ENCODE peak calls at places on chromosomes 5 and 9, in seven cellular contexts. D, T, Z, P, V, H and Y are unnamed samples. For H3K4me1, the result is how much of the 10 kb centered on the place peaks cover.

GRCh38 chr9:94139672-94140417 is 55.6 kb downstream of the PTPDC1 start:
- DNase-seq in D (peak), Z (no peak), T (peak), H (peak), V (peak), P (peak), Y (peak)

GRCh38 chr9:108549184-108549583 is 306.6 kb downstream of the ACTL7B start:
- DNase-seq in T (no peak), V (peak), P (no peak), Z (peak), H (no peak), D (no peak), Y (no peak)

GRCh38 chr5:76104027-76104426 is 20.8 kb downstream of the SV2C start:
- DNase-seq in D (no peak), P (peak), Z (peak), H (no peak), V (peak), T (peak), Y (no peak)

GRCh38 chr9:136864996-136865767 is 926 bp downstream of the EDF1 start:
- DNase-seq in Z (peak), H (no peak), T (no peak), D (no peak), P (peak), V (peak), Y (peak)

GRCh38 chr5:2901511-2901910 is 150.0 kb upstream of the IRX2 start:
- DNase-seq in H (no peak), Z (no peak), V (no peak), P (no peak), T (no peak), D (no peak), Y (no peak)

GRCh38 chr5:123785160-123786001 is 273.4 kb downstream of the CSNK1G3 start:
- DNase-seq in P (peak), H (no peak), Z (no peak), T (peak), V (peak), D (no peak), Y (no peak)

GRCh38 chr5:43773032-43773830 is 170.3 kb downstream of the NNT start:
- DNase-seq in D (no peak), Z (no peak), T (peak), H (no peak), P (no peak), V (no peak), Y (no peak)

GRCh38 chr5:174816858-174817257 is 92.5 kb downstream of the MSX2 start:
- DNase-seq in V (no peak), P (no peak), Z (no peak), D (no peak), H (no peak), T (no peak), Y (no peak)

GRCh38 chr9:79687131-79687447 is 115.3 kb downstream of the TLE4 start:
- DNase-seq in V (no peak), H (no peak), T (no peak), Z (peak), P (no peak), D (no peak), Y (no peak)

GRCh38 chr5:158922816-158923215 is 176.9 kb downstream of the EBF1 start:
- DNase-seq in Z (no peak), V (no peak), D (no peak), P (no peak), H (no peak), T (no peak), Y (no peak)

GRCh38 chr5:146947181-146947941 is 68.8 kb upstream of the PPP2R2B start:
- DNase-seq in P (no peak), V (no peak), D (no peak), T (peak), H (no peak), Z (peak), Y (no peak)

GRCh38 chr5:164301708-164302107 is 796.3 kb downstream of the MAT2B start:
- DNase-seq in P (no peak), D (no peak), V (no peak), T (no peak), Z (no peak), H (no peak), Y (no peak)
- H3K4me3 ChIP-seq in P (no peak), D (no peak), V (no peak), T (no peak), Z (no peak), H (no peak), Y (no peak)

GRCh38 chr9:134061688-134062371 is 6.0 kb downstream of the BRD3 start:
- DNase-seq in P (no peak), H (peak), T (no peak), D (peak), Z (no peak), V (peak), Y (no peak)

GRCh38 chr9:134061019-134061687 is 6.7 kb downstream of the BRD3 start:
- DNase-seq in Z (no peak), D (peak), V (no peak), T (no peak), P (no peak), H (no peak), Y (no peak)

GRCh38 chr9:134059188-134059641 is 8.6 kb downstream of the BRD3 start:
- DNase-seq in Z (no peak), H (peak), P (peak), V (no peak), D (peak), T (no peak), Y (peak)

GRCh38 chr9:134059661-134060395 is 8.0 kb downstream of the BRD3 start:
- DNase-seq in D (peak), Z (no peak), H (peak), T (no peak), V (no peak), P (peak), Y (peak)

GRCh38 chr9:134060546-134060945 is 7.3 kb downstream of the BRD3 start:
- DNase-seq in T (no peak), Z (no peak), H (no peak), D (peak), P (no peak), V (no peak), Y (peak)
- H3K4me1 ChIP-seq in T (under half), Z (under half), H (under half), D (under half), P (half or more), V (half or more), Y (half or more)

DNA sequence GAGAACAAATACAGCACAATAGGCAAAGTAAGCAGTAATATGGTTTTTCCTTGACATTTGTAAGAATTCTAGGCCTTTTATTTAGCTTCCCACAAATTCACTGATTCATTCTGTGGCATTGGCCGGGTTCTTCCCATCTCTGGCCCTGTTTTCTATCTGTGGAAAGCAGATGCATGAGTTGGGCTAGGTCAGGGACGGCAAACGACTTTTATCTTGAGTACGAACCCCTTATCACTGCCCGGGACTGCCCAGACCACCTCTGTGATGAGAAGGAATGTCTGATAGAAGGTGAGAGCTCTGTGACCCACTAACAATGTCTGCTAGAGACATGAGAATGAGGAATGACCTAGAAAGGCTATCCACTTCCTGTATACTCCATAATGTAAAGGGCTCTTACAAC is 35.4 kb upstream of the ADAM19 start:
- DNase-seq in D (no peak), V (no peak), T (no peak), Z (no peak), H (no peak), P (no peak), Y (no peak)
- H3K27ac ChIP-seq in D (no peak), V (no peak), T (peak), Z (no peak), H (no peak), P (no peak), Y (no peak)

DNA sequence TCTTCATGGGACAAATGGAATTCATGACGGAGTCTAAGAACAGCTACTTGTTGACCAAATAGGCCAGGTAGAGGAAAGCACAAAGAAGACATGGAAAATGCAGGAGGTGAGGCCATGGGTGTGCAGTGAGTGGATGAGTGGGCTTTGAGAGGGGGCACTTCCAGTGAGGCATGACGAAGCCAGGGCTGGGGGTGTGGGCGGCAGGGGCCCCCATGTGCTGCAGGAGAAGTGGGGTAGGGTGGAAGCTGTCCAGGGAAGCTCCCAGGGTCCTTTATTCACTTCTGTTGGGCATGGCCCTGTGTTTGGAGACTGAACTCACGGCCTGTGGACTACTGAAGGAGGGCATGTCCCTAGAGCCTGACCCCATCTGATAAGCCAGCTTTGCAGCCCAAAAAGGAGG is 127.6 kb upstream of the SLC25A48 start:
- DNase-seq in D (no peak), V (no peak), P (no peak), H (no peak), T (no peak), Z (no peak), Y (no peak)
- H3K4me3 ChIP-seq in D (no peak), V (no peak), P (no peak), H (no peak), T (no peak), Z (no peak), Y (no peak)